ENCODE peak calls at places on chromosomes 7 and 10, in four cellular contexts. B is HCT116, J is IMR-90, X is A549. W is an unnamed sample.

GRCh38 chr10:78672898-78673297 is 395.9 kb upstream of the ZMIZ1 start:
- DNase-seq in B (no peak), J (peak; percentile 69), X (no peak), W (no peak)

GRCh38 chr7:134632937-134633540 is 13.6 kb upstream of the BPGM start:
- DNase-seq in B (peak; percentile 51), J (peak; percentile 69), X (peak; percentile 67), W (no peak)

GRCh38 chr7:51253157-51253556 is 63.5 kb downstream of the COBL start:
- DNase-seq in B (no peak), J (no peak), X (no peak), W (no peak)

GRCh38 chr7:128427289-128427891 is 17.6 kb upstream of the IMPDH1 start:
- DNase-seq in B (peak; percentile 36), J (peak; percentile 58), X (no peak), W (no peak)

GRCh38 chr7:133510326-133511055 is 257.6 kb downstream of the EXOC4 start:
- DNase-seq in B (no peak), J (peak; percentile 12), X (no peak), W (no peak)

GRCh38 chr10:131561897-131562296 is 250.4 kb upstream of the TCERG1L start:
- DNase-seq in B (no peak), J (no peak), X (no peak), W (no peak)

GRCh38 chr10:3950676-3951275 is 165.8 kb upstream of the KLF6 start:
- DNase-seq in B (no peak), J (no peak), X (no peak), W (no peak)

GRCh38 chr7:116592445-116592844 is 67.6 kb downstream of the CAV1 start:
- DNase-seq in B (no peak), J (no peak), X (no peak), W (no peak)

GRCh38 chr10:132951926-132952325 is 9.6 kb upstream of the CFAP46 start:
- DNase-seq in B (no peak), J (no peak), X (no peak), W (no peak)

GRCh38 chr10:102596506-102596971 is 47.7 kb upstream of the TRIM8 start:
- DNase-seq in B (peak; percentile 57), J (peak; percentile 62), X (peak; percentile 75), W (peak; percentile 80)

GRCh38 chr10:63761243-63761642 is 240.0 kb downstream of the REEP3 start:
- DNase-seq in B (no peak), J (no peak), X (no peak), W (no peak)

GRCh38 chr10:132487241-132488135 is 50.1 kb upstream of the INPP5A start:
- DNase-seq in B (no peak), J (no peak), X (no peak), W (peak; percentile 58)

GRCh38 chr10:6279540-6280267 is 77.0 kb downstream of the PFKFB3 start:
- DNase-seq in B (peak; percentile 61), J (peak; percentile 66), X (peak; percentile 84), W (no peak)

GRCh38 chr10:30816144-30816811 is 186.7 kb upstream of the LYZL2 start:
- DNase-seq in B (no peak), J (no peak), X (no peak), W (peak; percentile 61)

GRCh38 chr10:47340613-47341170 is 7.5 kb upstream of the RBP3 start:
- DNase-seq in B (peak; percentile 48), J (peak; percentile 60), X (peak; percentile 87), W (no peak)

GRCh38 chr7:1040790-1041189 is 3.6 kb upstream of the GPR146 start:
- DNase-seq in B (no peak), J (peak; percentile 76), X (no peak), W (no peak)

GRCh38 chr7:36979810-36980248 is 255.5 kb upstream of the AOAH start:
- DNase-seq in B (no peak), J (no peak), X (no peak), W (no peak)

GRCh38 chr7:50369408-50370026 is 65.0 kb downstream of the IKZF1 start:
- DNase-seq in B (peak; percentile 50), J (no peak), X (no peak), W (no peak)

GRCh38 chr10:35212856-35213255 is 86.2 kb downstream of the CREM start:
- DNase-seq in B (no peak), J (no peak), X (no peak), W (peak; percentile 74)

GRCh38 chr7:114911411-114911810 is 10.5 kb upstream of the MDFIC start:
- DNase-seq in B (no peak), J (no peak), X (no peak), W (no peak)

GRCh38 chr10:97332586-97333350 is 1.8 kb downstream of the FRAT2 start:
- DNase-seq in B (no peak), J (peak; percentile 87), X (no peak), W (peak; percentile 75)
- H3K27ac ChIP-seq in B (no peak overlapping the region), J (peak overlapping the region; percentile 94), X (peak overlapping the region; percentile 95), W (peak overlapping the region; percentile 94)

GRCh38 chr7:121081327-121081936 is 92.9 kb downstream of the CPED1 start:
- DNase-seq in B (peak; percentile 44), J (peak; percentile 85), X (peak; percentile 4), W (no peak)
- TF ChIP-seq POLR2A in B (no peak), J (no peak), X (no peak), W (no peak)

GRCh38 chr7:158409120-158409519 is 178.5 kb downstream of the PTPRN2 start:
- DNase-seq in B (no peak), J (no peak), X (no peak), W (no peak)

GRCh38 chr7:158410720-158411119 is 176.9 kb downstream of the PTPRN2 start:
- DNase-seq in B (no peak), J (no peak), X (no peak), W (peak; percentile 60)

GRCh38 chr7:158411232-158411950 is 176.2 kb downstream of the PTPRN2 start:
- DNase-seq in B (no peak), J (no peak), X (no peak), W (peak; percentile 55)

GRCh38 chr7:158407581-158408331 is 179.9 kb downstream of the PTPRN2 start:
- DNase-seq in B (peak; percentile 48), J (no peak), X (peak; percentile 34), W (no peak)

GRCh38 chr7:158409816-158410330 is 177.8 kb downstream of the PTPRN2 start:
- DNase-seq in B (no peak), J (no peak), X (no peak), W (peak; percentile 40)
- H3K9me3 ChIP-seq in B (no peaks in the 10 kb centered on the region), J (peaks cover 50% of the 10 kb centered on the region), X (no peaks in the 10 kb centered on the region), W (no peaks in the 10 kb centered on the region)

GRCh38 chr10:61642073-61642637 is 20.6 kb upstream of the CABCOCO1 start:
- DNase-seq in B (no peak), J (no peak), X (no peak), W (no peak)

GRCh38 chr10:61642692-61643091 is 20.0 kb upstream of the CABCOCO1 start:
- DNase-seq in B (no peak), J (peak; percentile 82), X (no peak), W (no peak)

GRCh38 chr10:61639952-61640351 is 22.8 kb upstream of the CABCOCO1 start:
- DNase-seq in B (no peak), J (peak; percentile 34), X (no peak), W (no peak)

GRCh38 chr10:61640876-61641275 is 21.9 kb upstream of the CABCOCO1 start:
- DNase-seq in B (no peak), J (no peak), X (no peak), W (no peak)

DNA sequence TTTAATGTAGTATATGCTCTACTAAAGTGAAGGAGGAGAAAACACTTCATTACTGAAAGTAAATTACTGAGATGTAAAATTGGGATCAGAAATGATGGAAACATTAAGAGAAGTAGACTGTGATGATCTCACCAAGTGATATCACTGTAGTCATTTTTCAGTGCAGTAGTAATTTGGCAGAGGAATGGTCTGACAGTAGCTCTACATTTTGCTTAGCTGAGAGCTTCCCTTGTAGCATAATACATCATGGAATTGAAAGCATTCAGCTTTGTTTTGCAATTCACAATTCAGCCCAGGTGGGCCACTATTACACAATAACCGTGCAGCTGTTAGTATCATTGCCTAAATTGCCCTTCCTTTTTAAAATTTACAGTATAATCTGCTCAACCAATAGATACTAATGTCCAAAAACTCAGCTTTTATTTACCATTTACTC is 19.4 kb upstream of the CABCOCO1 start:
- DNase-seq in B (no peak), J (peak; percentile 85), X (no peak), W (no peak)
- H3K27ac ChIP-seq in B (no peak overlapping the region), J (no peak overlapping the region), X (no peak overlapping the region), W (no peak overlapping the region)

GRCh38 chr10:95273393-95274312 is 17.1 kb downstream of the PDLIM1 start:
- DNase-seq in B (no peak), J (peak; percentile 94), X (peak; percentile 76), W (peak; percentile 89)
- TF ChIP-seq POLR2A in B (no peak), J (no peak), X (no peak), W (no peak)

DNA sequence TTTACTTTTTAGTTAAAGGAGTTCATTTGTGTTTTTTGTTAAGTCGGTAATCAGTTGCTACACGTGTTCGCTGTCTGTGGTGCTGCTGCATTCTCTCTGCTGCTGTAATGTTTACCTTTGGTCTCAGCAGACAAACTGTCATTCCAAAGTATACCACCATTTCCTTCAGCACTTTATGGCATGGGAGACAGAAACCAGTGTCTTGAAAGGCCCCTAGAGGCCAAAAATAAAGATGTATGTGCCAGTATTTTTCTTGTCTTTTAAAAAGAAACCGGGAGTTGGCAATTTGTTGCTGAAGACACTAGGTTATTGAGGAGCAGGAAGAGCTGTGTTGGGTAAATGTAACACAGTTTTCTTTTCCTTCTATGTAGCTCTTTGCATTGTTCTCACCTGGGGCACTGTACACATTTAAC is 24.1 kb downstream of the ZNF92 start:
- DNase-seq in B (no peak), J (no peak), X (no peak), W (no peak)
- H3K9me3 ChIP-seq in B (peaks cover 3% of the 10 kb centered on the region), J (peaks cover 1% of the 10 kb centered on the region), X (peaks cover 69% of the 10 kb centered on the region), W (no peaks in the 10 kb centered on the region)

DNA sequence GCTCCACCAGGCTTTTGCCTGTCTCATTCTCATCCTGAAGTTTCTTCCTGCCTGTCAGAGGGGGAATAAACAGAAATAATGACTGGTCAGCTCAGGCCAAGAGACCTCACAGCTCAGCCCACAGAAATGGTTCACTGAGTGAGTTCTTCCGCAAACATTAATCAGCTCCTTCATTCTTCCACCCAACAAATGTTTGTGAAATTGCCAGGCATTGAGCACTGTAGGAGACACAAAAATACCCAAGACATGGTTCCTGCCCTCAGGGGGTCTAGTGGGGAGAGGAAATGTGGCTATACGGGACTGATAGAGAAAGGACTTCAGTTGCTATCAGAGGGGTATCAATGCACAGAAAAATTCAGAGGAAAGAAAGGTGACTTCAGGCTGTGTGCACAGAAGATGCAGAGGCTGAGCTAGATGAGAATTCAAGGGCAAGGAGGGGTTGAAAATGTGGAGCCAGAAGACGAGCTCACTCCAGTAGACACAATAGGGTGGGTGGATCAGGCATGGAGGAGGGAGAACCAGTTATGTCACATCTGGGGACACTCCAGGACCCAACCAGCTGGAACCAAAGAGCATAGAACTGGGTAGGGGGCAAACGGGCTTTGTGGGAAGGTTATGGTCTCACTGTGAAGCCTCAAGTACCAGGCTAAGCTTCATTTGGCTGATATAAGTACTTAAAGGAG is 20.9 kb downstream of the MYOF start:
- DNase-seq in B (no peak), J (peak; percentile 82), X (no peak), W (peak; percentile 26)
- H3K27ac ChIP-seq in B (peak overlapping the region; percentile 98), J (peak overlapping the region; percentile 86), X (peak overlapping the region; percentile 96), W (peak overlapping the region; percentile 90)

W was measured in sigmoid colon.